ENCODE peak calls at places on chromosomes 2 and 18, in five cellular contexts. P, Y, A, S and L are unnamed samples. For H3K4me1, the result is how much of the 10 kb centered on the place peaks cover.

GRCh38 chr2:146584316-146584715 is 1260.5 kb upstream of the ACVR2A start:
- DNase-seq in S (no peak), P (no peak), Y (no peak), A (no peak), L (no peak)

GRCh38 chr2:41400057-41400665 is 647.7 kb upstream of the PKDCC start:
- DNase-seq in A (peak), P (no peak), Y (no peak), S (no peak), L (no peak)

GRCh38 chr2:223247136-223247535 is 195.1 kb downstream of the KCNE4 start:
- DNase-seq in P (no peak), Y (no peak), A (peak), S (peak), L (no peak)

GRCh38 chr2:109692013-109692738 is 78.0 kb downstream of the SOWAHC start:
- DNase-seq in Y (peak), A (no peak), P (no peak), S (no peak), L (no peak)

GRCh38 chr2:160429248-160430000 is 64.2 kb downstream of the RBMS1 start:
- DNase-seq in A (peak), P (no peak), S (peak), Y (no peak), L (no peak)

GRCh38 chr2:74671479-74671878 is 17.4 kb downstream of the SEMA4F start:
- DNase-seq in Y (no peak), S (peak), P (no peak), A (peak), L (no peak)

GRCh38 chr2:128645631-128646030 is 327.0 kb upstream of the HS6ST1 start:
- DNase-seq in S (no peak), P (no peak), Y (no peak), A (no peak), L (no peak)

GRCh38 chr2:231359484-231359883 is 36.0 kb upstream of the B3GNT7 start:
- DNase-seq in Y (no peak), S (no peak), A (no peak), P (no peak), L (no peak)

GRCh38 chr2:24024018-24024417 is 14.1 kb downstream of the MFSD2B start:
- DNase-seq in A (no peak), P (no peak), S (peak), Y (no peak), L (no peak)

GRCh38 chr2:188091235-188091634 is 200.4 kb upstream of the GULP1 start:
- DNase-seq in S (no peak), Y (no peak), P (no peak), A (peak), L (no peak)

GRCh38 chr2:163132850-163133249 is 294.3 kb upstream of the KCNH7 start:
- DNase-seq in S (peak), A (peak), P (no peak), Y (no peak), L (no peak)
- TF ChIP-seq POLR2A in S (no peak), A (no peak), P (no peak), Y (no peak), L (no peak)

GRCh38 chr18:76487076-76487475 is 8.0 kb downstream of the ZNF516 start:
- DNase-seq in Y (no peak), S (peak), P (no peak), A (no peak), L (no peak)

GRCh38 chr18:76487782-76488181 is 7.3 kb downstream of the ZNF516 start:
- DNase-seq in P (no peak), Y (no peak), S (no peak), A (no peak), L (no peak)

GRCh38 chr18:76486600-76486999 is 8.4 kb downstream of the ZNF516 start:
- DNase-seq in Y (no peak), A (no peak), P (no peak), S (no peak), L (no peak)

GRCh38 chr18:76489081-76489480 is 6.0 kb downstream of the ZNF516 start:
- DNase-seq in Y (no peak), S (peak), A (no peak), P (no peak), L (no peak)

GRCh38 chr18:76488190-76488589 is 6.9 kb downstream of the ZNF516 start:
- DNase-seq in A (no peak), P (no peak), S (peak), Y (no peak), L (no peak)
- H3K4me1 ChIP-seq in A (under half), P (under half), S (under half), Y (under half), L (under half)

GRCh38 chr2:196528486-196529223 is 110.9 kb upstream of the CCDC150 start:
- DNase-seq in P (no peak), A (no peak), Y (no peak), S (no peak), L (no peak)
- TF ChIP-seq POLR2A in P (no peak), A (no peak), Y (no peak), S (no peak), L (no peak)

GRCh38 chr2:68217729-68218128 is 34.6 kb downstream of the PPP3R1 start:
- DNase-seq in S (no peak), P (no peak), Y (no peak), A (no peak), L (no peak)
- H3K4me1 ChIP-seq in S (under half), P (under half), Y (under half), A (under half), L (under half)

DNA sequence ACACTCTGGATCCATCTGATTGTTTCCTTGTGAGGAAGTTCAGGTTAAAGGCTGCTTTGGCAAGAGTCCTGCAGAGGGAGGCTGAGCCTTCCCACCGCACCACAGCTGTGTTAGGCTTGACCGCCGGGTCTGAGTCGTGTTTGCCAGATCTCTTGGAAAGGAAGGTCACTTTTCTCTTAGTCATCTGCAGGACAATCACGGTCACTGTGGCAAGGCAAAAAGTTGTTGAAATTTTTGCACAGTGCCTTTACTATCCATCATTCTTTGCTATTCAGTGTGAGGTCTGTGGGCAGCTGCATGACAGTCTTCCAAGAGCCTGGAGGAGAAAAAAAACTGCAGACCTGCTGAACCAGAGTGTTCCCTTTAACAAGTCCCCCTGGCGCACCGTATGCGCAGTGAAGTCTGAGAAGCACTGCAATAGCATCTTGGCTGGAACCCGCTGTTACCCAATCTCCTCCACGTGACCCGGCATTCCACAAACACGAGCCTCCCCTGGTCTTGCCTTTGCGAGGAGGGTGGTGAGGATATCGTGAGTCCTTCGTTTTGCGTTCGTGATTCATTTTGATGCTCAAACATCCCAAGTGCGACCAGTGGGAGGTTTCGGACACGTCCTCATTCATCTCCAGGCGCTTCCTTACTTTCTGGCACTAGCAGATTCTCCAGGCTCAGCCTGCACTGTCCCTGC is 23.0 kb downstream of the BIN1 start:
- DNase-seq in S (peak), P (no peak), A (peak), Y (peak), L (peak)
- TF ChIP-seq POLR2A in S (peak), P (no peak), A (peak), Y (no peak), L (no peak)

GRCh38 chr2:177264209-177264538 is 353 bp downstream of the NFE2L2 start:
- DNase-seq in A (no peak), S (peak), Y (no peak), P (peak), L (no peak)
- H3K4me1 ChIP-seq in A (under half), S (under half), Y (under half), P (under half), L (under half)

GRCh38 chr18:5238371-5238758 is 41.3 kb upstream of the AKAIN1 start:
- DNase-seq in Y (peak), A (no peak), P (peak), S (peak), L (peak)

GRCh38 chr18:5237083-5237722 is 40.1 kb upstream of the AKAIN1 start:
- DNase-seq in A (no peak), P (peak), S (peak), Y (no peak), L (no peak)

GRCh38 chr18:5239447-5239846 is 42.4 kb upstream of the AKAIN1 start:
- DNase-seq in S (no peak), A (no peak), P (no peak), Y (no peak), L (no peak)

DNA sequence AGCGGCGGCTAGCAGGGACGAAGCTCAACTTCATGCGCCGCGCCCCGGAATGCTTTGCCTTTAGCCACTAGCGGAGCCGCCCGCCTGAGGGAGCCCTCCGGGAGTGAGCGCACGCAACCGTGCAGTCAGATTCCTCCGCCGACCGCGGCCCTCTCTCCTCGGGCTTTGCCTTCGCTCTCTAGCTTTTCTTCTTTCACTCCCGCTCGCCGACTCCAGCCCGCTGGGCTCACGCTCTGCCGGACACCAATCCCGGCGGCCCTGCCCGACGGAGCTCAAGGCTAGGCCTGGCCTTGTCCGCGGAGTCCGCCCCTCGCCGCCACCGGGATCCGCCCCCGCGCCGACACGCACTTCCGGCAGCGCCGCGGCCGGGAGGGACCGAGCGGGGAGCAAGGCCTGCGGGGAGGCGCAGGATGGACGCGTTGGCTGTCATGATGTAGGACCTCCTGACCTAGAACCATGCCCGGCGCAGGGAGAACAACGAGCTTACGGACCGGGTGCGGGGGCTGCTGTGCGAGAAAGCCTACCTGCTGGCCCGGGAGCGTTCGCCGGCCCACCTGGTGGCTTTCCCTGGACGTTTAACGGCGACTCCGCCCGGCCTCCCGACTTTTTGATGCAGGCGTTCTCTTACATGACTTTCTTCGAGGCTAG is 40.8 kb upstream of the AKAIN1 start:
- DNase-seq in A (peak), S (peak), Y (peak), P (peak), L (peak)
- TF ChIP-seq POLR2A in A (peak), S (peak), Y (peak), P (peak), L (no peak)

GRCh38 chr18:61995547-61996062 is 102.8 kb upstream of the RNF152 start:
- DNase-seq in P (no peak), A (no peak), Y (no peak), S (no peak), L (no peak)
- H3K4me1 ChIP-seq in P (under half), A (half or more), Y (under half), S (under half), L (under half)

DNA sequence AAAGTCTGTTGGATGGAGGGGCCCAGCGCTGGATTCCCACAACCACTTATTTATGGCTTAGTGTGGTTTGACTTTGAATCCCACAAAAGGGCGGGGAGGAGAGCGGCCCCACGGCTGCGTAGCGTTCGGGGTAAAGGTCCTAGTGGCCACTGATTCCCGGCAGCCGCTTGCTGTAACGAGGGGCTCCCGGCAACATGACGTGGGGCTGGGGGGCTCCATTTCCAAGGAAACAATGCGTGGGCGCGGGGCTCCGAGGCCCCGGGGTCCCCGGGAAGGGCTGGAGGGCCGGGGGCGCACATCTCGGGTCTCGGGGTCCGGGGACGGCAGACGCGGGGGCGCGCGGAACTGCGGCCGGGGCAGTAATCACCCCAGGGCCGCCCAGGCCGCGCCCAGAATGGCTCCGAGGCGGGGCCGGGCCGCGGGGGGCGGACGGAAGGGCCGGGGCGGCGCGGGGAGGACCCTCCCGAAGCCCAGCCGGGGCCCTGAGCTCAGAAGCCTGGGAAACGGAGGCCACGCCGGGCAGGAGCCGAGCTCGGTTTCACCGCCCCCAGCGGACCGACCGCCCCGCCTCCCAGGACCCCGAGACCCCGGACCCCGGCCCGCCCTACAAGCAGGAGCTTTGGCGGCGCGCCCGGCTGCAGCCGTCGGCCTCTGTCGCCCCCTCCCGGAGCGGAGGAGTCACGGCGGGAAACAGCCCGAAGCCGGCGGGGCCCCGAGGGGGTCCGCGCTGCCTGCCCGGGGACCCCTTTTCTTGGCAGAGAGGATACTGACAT is 11.9 kb upstream of the MLPH start:
- DNase-seq in A (peak), S (peak), Y (peak), P (peak), L (peak)
- TF ChIP-seq POLR2A in A (peak), S (peak), Y (peak), P (peak), L (peak)

GRCh38 chr2:88606371-88607030 is 20.8 kb downstream of the EIF2AK3 start:
- DNase-seq in P (no peak), Y (peak), A (no peak), S (no peak), L (no peak)

GRCh38 chr2:88608184-88608583 is 19.1 kb downstream of the EIF2AK3 start:
- DNase-seq in Y (no peak), P (no peak), S (no peak), A (no peak), L (no peak)

GRCh38 chr2:88603146-88603545 is 24.1 kb downstream of the EIF2AK3 start:
- DNase-seq in S (peak), Y (no peak), A (peak), P (no peak), L (no peak)

GRCh38 chr2:88602022-88602421 is 25.2 kb downstream of the EIF2AK3 start:
- DNase-seq in Y (no peak), S (no peak), A (no peak), P (no peak), L (no peak)

GRCh38 chr2:88607416-88607815 is 19.8 kb downstream of the EIF2AK3 start:
- DNase-seq in Y (no peak), A (no peak), S (no peak), P (no peak), L (no peak)
- H3K4me1 ChIP-seq in Y (under half), A (under half), S (under half), P (under half), L (under half)